ENCODE peak calls at places on chromosomes 5 and 9, in six cellular contexts. One of them, this sample, is unnamed.

GRCh38 chr9:94868462-94868861 is 142.0 kb downstream of the AOPEP start:
- DNase-seq in astrocyte of the cerebellum: no peak
- DNase-seq in heart left ventricle: no peak
- DNase-seq in COR-L47: no peak
- DNase-seq in activated CD4-positive, alpha-beta memory T cell treated with anti-CD3 and anti-CD28 coated beads, Interleukin-2, amount 10 ng/mL, durations not matched to agents 7 days and 5 days: no peak
- DNase-seq in type B pancreatic cell: no peak
- DNase-seq in this sample: no peak

GRCh38 chr9:86187121-86187520 is 72.3 kb downstream of the C9orf153 start:
- DNase-seq in heart left ventricle: no peak
- DNase-seq in COR-L47: peak
- DNase-seq in type B pancreatic cell: no peak
- DNase-seq in activated CD4-positive, alpha-beta memory T cell treated with anti-CD3 and anti-CD28 coated beads, Interleukin-2, amount 10 ng/mL, durations not matched to agents 7 days and 5 days: no peak
- DNase-seq in astrocyte of the cerebellum: no peak
- DNase-seq in this sample: no peak

GRCh38 chr5:104096451-104096850 is 533.9 kb upstream of the NUDT12 start:
- DNase-seq in heart left ventricle: no peak
- DNase-seq in activated CD4-positive, alpha-beta memory T cell treated with anti-CD3 and anti-CD28 coated beads, Interleukin-2, amount 10 ng/mL, durations not matched to agents 7 days and 5 days: no peak
- DNase-seq in type B pancreatic cell: no peak
- DNase-seq in COR-L47: peak
- DNase-seq in astrocyte of the cerebellum: no peak
- DNase-seq in this sample: no peak

GRCh38 chr9:96222132-96222531 is 79.8 kb downstream of the HSD17B3 start:
- DNase-seq in COR-L47: no peak
- DNase-seq in type B pancreatic cell: no peak
- DNase-seq in astrocyte of the cerebellum: no peak
- DNase-seq in activated CD4-positive, alpha-beta memory T cell treated with anti-CD3 and anti-CD28 coated beads, Interleukin-2, amount 10 ng/mL, durations not matched to agents 7 days and 5 days: no peak
- DNase-seq in heart left ventricle: no peak
- DNase-seq in this sample: no peak

GRCh38 chr5:32767948-32768427 is 56.9 kb downstream of the NPR3 start:
- DNase-seq in heart left ventricle: no peak
- DNase-seq in activated CD4-positive, alpha-beta memory T cell treated with anti-CD3 and anti-CD28 coated beads, Interleukin-2, amount 10 ng/mL, durations not matched to agents 7 days and 5 days: no peak
- DNase-seq in type B pancreatic cell: no peak
- DNase-seq in astrocyte of the cerebellum: no peak
- DNase-seq in COR-L47: no peak
- DNase-seq in this sample: no peak

GRCh38 chr9:91935066-91935729 is 14.8 kb downstream of the ROR2 start:
- DNase-seq in heart left ventricle: no peak
- DNase-seq in type B pancreatic cell: no peak
- DNase-seq in activated CD4-positive, alpha-beta memory T cell treated with anti-CD3 and anti-CD28 coated beads, Interleukin-2, amount 10 ng/mL, durations not matched to agents 7 days and 5 days: no peak
- DNase-seq in astrocyte of the cerebellum: no peak
- DNase-seq in COR-L47: no peak
- DNase-seq in this sample: no peak

GRCh38 chr9:75184471-75184870 is 96.2 kb downstream of the OSTF1 start:
- DNase-seq in astrocyte of the cerebellum: no peak
- DNase-seq in activated CD4-positive, alpha-beta memory T cell treated with anti-CD3 and anti-CD28 coated beads, Interleukin-2, amount 10 ng/mL, durations not matched to agents 7 days and 5 days: no peak
- DNase-seq in COR-L47: no peak
- DNase-seq in type B pancreatic cell: no peak
- DNase-seq in heart left ventricle: no peak
- DNase-seq in this sample: no peak

GRCh38 chr5:150263801-150264621 is 25.6 kb downstream of the CAMK2A start:
- DNase-seq in COR-L47: no peak
- DNase-seq in activated CD4-positive, alpha-beta memory T cell treated with anti-CD3 and anti-CD28 coated beads, Interleukin-2, amount 10 ng/mL, durations not matched to agents 7 days and 5 days: no peak
- DNase-seq in heart left ventricle: no peak
- DNase-seq in astrocyte of the cerebellum: peak
- DNase-seq in type B pancreatic cell: no peak
- DNase-seq in this sample: peak

GRCh38 chr5:177982072-177982727 is 13.8 kb downstream of the PROP1 start:
- DNase-seq in astrocyte of the cerebellum: no peak
- DNase-seq in activated CD4-positive, alpha-beta memory T cell treated with anti-CD3 and anti-CD28 coated beads, Interleukin-2, amount 10 ng/mL, durations not matched to agents 7 days and 5 days: peak
- DNase-seq in heart left ventricle: no peak
- DNase-seq in COR-L47: peak
- DNase-seq in type B pancreatic cell: peak
- DNase-seq in this sample: no peak

GRCh38 chr5:92504346-92504745 is 1076.7 kb downstream of the NR2F1-AS1 start:
- DNase-seq in heart left ventricle: no peak
- DNase-seq in astrocyte of the cerebellum: no peak
- DNase-seq in activated CD4-positive, alpha-beta memory T cell treated with anti-CD3 and anti-CD28 coated beads, Interleukin-2, amount 10 ng/mL, durations not matched to agents 7 days and 5 days: no peak
- DNase-seq in type B pancreatic cell: no peak
- DNase-seq in COR-L47: no peak
- DNase-seq in this sample: no peak

GRCh38 chr5:6432206-6432605 is 16.5 kb upstream of the UBE2QL1 start:
- DNase-seq in activated CD4-positive, alpha-beta memory T cell treated with anti-CD3 and anti-CD28 coated beads, Interleukin-2, amount 10 ng/mL, durations not matched to agents 7 days and 5 days: no peak
- DNase-seq in COR-L47: no peak
- DNase-seq in astrocyte of the cerebellum: no peak
- DNase-seq in heart left ventricle: no peak
- DNase-seq in type B pancreatic cell: no peak
- DNase-seq in this sample: no peak

GRCh38 chr5:116766470-116766947 is 191.9 kb upstream of the SEMA6A start:
- DNase-seq in activated CD4-positive, alpha-beta memory T cell treated with anti-CD3 and anti-CD28 coated beads, Interleukin-2, amount 10 ng/mL, durations not matched to agents 7 days and 5 days: no peak
- DNase-seq in astrocyte of the cerebellum: peak
- DNase-seq in type B pancreatic cell: no peak
- DNase-seq in COR-L47: no peak
- DNase-seq in heart left ventricle: no peak
- DNase-seq in this sample: peak

GRCh38 chr9:86413966-86414880 is 60.0 kb upstream of the TUT7 start:
- DNase-seq in type B pancreatic cell: no peak
- DNase-seq in activated CD4-positive, alpha-beta memory T cell treated with anti-CD3 and anti-CD28 coated beads, Interleukin-2, amount 10 ng/mL, durations not matched to agents 7 days and 5 days: no peak
- DNase-seq in COR-L47: no peak
- DNase-seq in heart left ventricle: no peak
- DNase-seq in astrocyte of the cerebellum: no peak
- DNase-seq in this sample: no peak